ENCODE peak calls at places on chromosome 7, in eight cellular contexts. One of them, this sample, is unnamed.

GRCh38 chr7:55951637-55952351 is at the start of gene MRPS17:
- DNase-seq in psoas muscle: peak; percentile 91
- DNase-seq in right lobe of liver: peak; percentile 95
- DNase-seq in heart left ventricle: peak; percentile 93
- DNase-seq in GM23338: peak; percentile 97
- DNase-seq in MM.1S: peak; percentile 93
- DNase-seq in sigmoid colon: peak; percentile 94
- DNase-seq in kidney: peak; percentile 96
- DNase-seq in this sample: peak; percentile 93

GRCh38 chr7:121330053-121330833 is 1.4 kb downstream of the WNT16 start:
- DNase-seq in psoas muscle: no peak
- DNase-seq in right lobe of liver: no peak
- DNase-seq in heart left ventricle: no peak
- DNase-seq in GM23338: peak; percentile 71
- DNase-seq in MM.1S: no peak
- DNase-seq in sigmoid colon: no peak
- DNase-seq in kidney: no peak
- DNase-seq in this sample: no peak

GRCh38 chr7:81158189-81158588 is 239.3 kb upstream of the SEMA3C start:
- DNase-seq in psoas muscle: no peak
- DNase-seq in right lobe of liver: no peak
- DNase-seq in heart left ventricle: no peak
- DNase-seq in GM23338: no peak
- DNase-seq in MM.1S: no peak
- DNase-seq in sigmoid colon: no peak
- DNase-seq in kidney: no peak
- DNase-seq in this sample: no peak

GRCh38 chr7:27124096-27124978 is 6.2 kb downstream of the HOXA4 start:
- DNase-seq in psoas muscle: peak; percentile 83
- DNase-seq in right lobe of liver: no peak
- DNase-seq in heart left ventricle: no peak
- DNase-seq in GM23338: no peak
- DNase-seq in MM.1S: no peak
- DNase-seq in sigmoid colon: peak; percentile 88
- DNase-seq in kidney: peak; percentile 91
- DNase-seq in this sample: no peak

GRCh38 chr7:29139796-29140195 is 6.5 kb downstream of the CPVL start:
- DNase-seq in psoas muscle: no peak
- DNase-seq in right lobe of liver: no peak
- DNase-seq in heart left ventricle: no peak
- DNase-seq in GM23338: no peak
- DNase-seq in MM.1S: no peak
- DNase-seq in sigmoid colon: no peak
- DNase-seq in kidney: no peak
- DNase-seq in this sample: no peak

GRCh38 chr7:151276651-151277590 is 28.4 kb upstream of the SMARCD3 start:
- DNase-seq in psoas muscle: peak; percentile 63
- DNase-seq in right lobe of liver: no peak
- DNase-seq in heart left ventricle: peak; percentile 67
- DNase-seq in GM23338: peak; percentile 86
- DNase-seq in MM.1S: peak; percentile 50
- DNase-seq in sigmoid colon: peak; percentile 78
- DNase-seq in kidney: peak; percentile 84
- DNase-seq in this sample: no peak

GRCh38 chr7:22671177-22671879 is 55.7 kb upstream of the IL6 start:
- DNase-seq in psoas muscle: no peak
- DNase-seq in right lobe of liver: no peak
- DNase-seq in heart left ventricle: no peak
- DNase-seq in GM23338: no peak
- DNase-seq in MM.1S: no peak
- DNase-seq in sigmoid colon: no peak
- DNase-seq in kidney: no peak
- DNase-seq in this sample: no peak

GRCh38 chr7:42107484-42107883 is 129.5 kb downstream of the GLI3 start:
- DNase-seq in psoas muscle: no peak
- DNase-seq in right lobe of liver: no peak
- DNase-seq in heart left ventricle: no peak
- DNase-seq in GM23338: peak; percentile 89
- DNase-seq in MM.1S: no peak
- DNase-seq in sigmoid colon: no peak
- DNase-seq in kidney: no peak
- DNase-seq in this sample: peak; percentile 36

GRCh38 chr7:21338728-21339164 is 89.1 kb upstream of the SP4 start:
- DNase-seq in psoas muscle: no peak
- DNase-seq in right lobe of liver: no peak
- DNase-seq in heart left ventricle: no peak
- DNase-seq in GM23338: no peak
- DNase-seq in MM.1S: no peak
- DNase-seq in sigmoid colon: no peak
- DNase-seq in kidney: no peak
- DNase-seq in this sample: no peak

GRCh38 chr7:140696024-140696678 is 357 bp upstream of the NDUFB2 start:
- DNase-seq in psoas muscle: peak; percentile 97
- DNase-seq in right lobe of liver: peak; percentile 97
- DNase-seq in heart left ventricle: peak; percentile 97
- DNase-seq in GM23338: peak; percentile 97
- DNase-seq in MM.1S: peak; percentile 96
- DNase-seq in sigmoid colon: peak; percentile 98
- DNase-seq in kidney: peak; percentile 98
- DNase-seq in this sample: peak; percentile 96

GRCh38 chr7:34491899-34492298 is 166.1 kb upstream of the NPSR1 start:
- DNase-seq in psoas muscle: no peak
- DNase-seq in right lobe of liver: no peak
- DNase-seq in heart left ventricle: no peak
- DNase-seq in GM23338: no peak
- DNase-seq in MM.1S: no peak
- DNase-seq in sigmoid colon: no peak
- DNase-seq in kidney: no peak
- DNase-seq in this sample: no peak

GRCh38 chr7:34493752-34494151 is 164.3 kb upstream of the NPSR1 start:
- DNase-seq in psoas muscle: no peak
- DNase-seq in right lobe of liver: no peak
- DNase-seq in heart left ventricle: no peak
- DNase-seq in GM23338: no peak
- DNase-seq in MM.1S: no peak
- DNase-seq in sigmoid colon: no peak
- DNase-seq in kidney: no peak
- DNase-seq in this sample: no peak

GRCh38 chr7:34501161-34501560 is 156.9 kb upstream of the NPSR1 start:
- DNase-seq in psoas muscle: no peak
- DNase-seq in right lobe of liver: no peak
- DNase-seq in heart left ventricle: no peak
- DNase-seq in GM23338: peak; percentile 7
- DNase-seq in MM.1S: no peak
- DNase-seq in sigmoid colon: no peak
- DNase-seq in kidney: no peak
- DNase-seq in this sample: no peak

GRCh38 chr7:34497153-34497777 is 160.8 kb upstream of the NPSR1 start:
- DNase-seq in psoas muscle: no peak
- DNase-seq in right lobe of liver: no peak
- DNase-seq in heart left ventricle: no peak
- DNase-seq in GM23338: peak; percentile 48
- DNase-seq in MM.1S: no peak
- DNase-seq in sigmoid colon: no peak
- DNase-seq in kidney: no peak
- DNase-seq in this sample: no peak
- TF ChIP-seq CTCF in psoas muscle: no peak
- TF ChIP-seq CTCF in right lobe of liver: no peak
- TF ChIP-seq CTCF in heart left ventricle: no peak
- TF ChIP-seq CTCF in GM23338: peak; percentile 74
- TF ChIP-seq CTCF in MM.1S: peak; percentile 17
- TF ChIP-seq CTCF in sigmoid colon: no peak
- TF ChIP-seq CTCF in kidney: no peak
- TF ChIP-seq CTCF in this sample: no peak

DNA sequence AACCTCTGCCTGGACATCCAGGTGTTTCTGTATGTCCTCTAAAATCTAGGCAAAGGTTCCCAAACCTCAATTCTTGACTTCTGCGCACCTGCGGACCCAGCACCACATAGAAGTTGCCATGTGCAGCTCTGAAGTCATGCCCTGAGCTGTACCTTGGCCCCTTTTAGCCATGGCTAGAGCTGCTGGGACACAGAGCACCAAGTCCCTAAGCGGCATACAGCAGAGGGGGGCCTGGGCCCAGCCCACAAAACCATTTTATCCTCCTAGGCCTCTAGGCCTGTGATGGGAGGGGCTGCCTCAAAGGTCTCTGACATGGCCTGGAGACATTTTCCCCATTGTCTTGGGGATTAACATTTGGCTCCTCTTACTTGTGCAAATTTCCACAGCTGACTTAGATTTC is 14.6 kb downstream of the TMEM243 start:
- DNase-seq in psoas muscle: no peak
- DNase-seq in right lobe of liver: no peak
- DNase-seq in heart left ventricle: no peak
- DNase-seq in GM23338: no peak
- DNase-seq in MM.1S: no peak
- DNase-seq in sigmoid colon: no peak
- DNase-seq in kidney: no peak
- DNase-seq in this sample: no peak
- H3K4me3 ChIP-seq in psoas muscle: no peak overlapping the region
- H3K4me3 ChIP-seq in right lobe of liver: no peak overlapping the region
- H3K4me3 ChIP-seq in heart left ventricle: no peak overlapping the region
- H3K4me3 ChIP-seq in GM23338: no peak overlapping the region
- H3K4me3 ChIP-seq in MM.1S: no peak overlapping the region
- H3K4me3 ChIP-seq in sigmoid colon: no peak overlapping the region
- H3K4me3 ChIP-seq in kidney: no peak overlapping the region
- H3K4me3 ChIP-seq in this sample: no peak overlapping the region

DNA sequence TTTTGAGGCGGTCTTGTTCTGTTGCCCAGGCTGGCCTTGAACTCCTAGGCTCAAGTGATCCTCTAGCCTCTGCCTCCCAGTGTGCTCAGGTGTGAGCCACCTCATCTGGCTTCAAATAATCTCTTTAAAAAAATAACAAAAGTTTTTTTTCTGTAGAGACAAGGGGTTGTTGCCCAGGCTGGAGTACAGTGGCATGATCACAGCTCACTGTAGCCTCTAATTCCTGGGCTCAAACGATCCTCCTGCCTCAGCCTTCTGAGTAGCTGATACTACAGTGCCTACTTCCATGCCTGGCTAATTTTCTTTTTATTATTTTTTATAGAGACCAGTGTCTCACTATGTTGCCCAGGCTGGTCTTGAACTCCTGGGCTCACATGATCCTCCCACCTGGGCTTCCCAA is 11.7 kb downstream of the FOXK1 start:
- DNase-seq in psoas muscle: no peak
- DNase-seq in right lobe of liver: no peak
- DNase-seq in heart left ventricle: no peak
- DNase-seq in GM23338: no peak
- DNase-seq in MM.1S: no peak
- DNase-seq in sigmoid colon: no peak
- DNase-seq in kidney: no peak
- DNase-seq in this sample: no peak
- H3K4me1 ChIP-seq in psoas muscle: peaks cover 65% of the 10 kb centered on the region
- H3K4me1 ChIP-seq in right lobe of liver: no peaks in the 10 kb centered on the region
- H3K4me1 ChIP-seq in heart left ventricle: peaks cover 75% of the 10 kb centered on the region
- H3K4me1 ChIP-seq in GM23338: no peaks in the 10 kb centered on the region
- H3K4me1 ChIP-seq in MM.1S: no peaks in the 10 kb centered on the region
- H3K4me1 ChIP-seq in sigmoid colon: peaks cover 82% of the 10 kb centered on the region
- H3K4me1 ChIP-seq in kidney: peaks cover 17% of the 10 kb centered on the region
- H3K4me1 ChIP-seq in this sample: peaks cover 22% of the 10 kb centered on the region

GRCh38 chr7:93574646-93575554 is at the start of gene CALCR:
- DNase-seq in psoas muscle: no peak
- DNase-seq in right lobe of liver: peak; percentile 49
- DNase-seq in heart left ventricle: no peak
- DNase-seq in GM23338: peak; percentile 74
- DNase-seq in MM.1S: no peak
- DNase-seq in sigmoid colon: no peak
- DNase-seq in kidney: peak; percentile 86
- DNase-seq in this sample: no peak

GRCh38 chr7:93578762-93579161 is 4.2 kb upstream of the CALCR start:
- DNase-seq in psoas muscle: no peak
- DNase-seq in right lobe of liver: no peak
- DNase-seq in heart left ventricle: no peak
- DNase-seq in GM23338: no peak
- DNase-seq in MM.1S: no peak
- DNase-seq in sigmoid colon: no peak
- DNase-seq in kidney: no peak
- DNase-seq in this sample: no peak

GRCh38 chr7:93575555-93576397 is 1.3 kb upstream of the CALCR start:
- DNase-seq in psoas muscle: no peak
- DNase-seq in right lobe of liver: no peak
- DNase-seq in heart left ventricle: no peak
- DNase-seq in GM23338: peak; percentile 50
- DNase-seq in MM.1S: no peak
- DNase-seq in sigmoid colon: no peak
- DNase-seq in kidney: peak; percentile 69
- DNase-seq in this sample: peak; percentile 28

GRCh38 chr7:93569189-93569588 is 5.3 kb downstream of the CALCR start:
- DNase-seq in psoas muscle: no peak
- DNase-seq in right lobe of liver: no peak
- DNase-seq in heart left ventricle: no peak
- DNase-seq in GM23338: peak; percentile 14
- DNase-seq in MM.1S: no peak
- DNase-seq in sigmoid colon: no peak
- DNase-seq in kidney: no peak
- DNase-seq in this sample: no peak

DNA sequence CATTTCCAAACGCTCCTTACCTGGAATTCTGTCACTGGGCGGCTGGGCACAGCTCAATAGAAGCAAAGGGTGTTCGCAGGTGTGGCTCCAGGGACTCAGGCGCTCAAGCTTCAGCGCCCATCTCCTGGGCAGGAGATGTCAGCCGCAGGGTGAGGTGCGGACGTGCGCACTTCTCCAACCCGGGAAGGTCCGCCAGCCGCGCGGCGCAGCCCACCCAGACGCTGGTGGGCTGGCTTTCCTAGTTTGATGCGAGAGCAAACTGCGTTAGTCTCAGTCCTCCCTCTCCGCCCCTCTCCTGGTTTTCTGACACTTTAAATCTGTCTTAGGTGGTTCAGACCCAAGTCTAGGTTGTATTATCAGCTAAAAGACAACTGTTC is 267 bp downstream of the CALCR start:
- DNase-seq in psoas muscle: no peak
- DNase-seq in right lobe of liver: no peak
- DNase-seq in heart left ventricle: no peak
- DNase-seq in GM23338: peak; percentile 57
- DNase-seq in MM.1S: no peak
- DNase-seq in sigmoid colon: no peak
- DNase-seq in kidney: peak; percentile 67
- DNase-seq in this sample: no peak
- TF ChIP-seq CTCF in psoas muscle: no peak
- TF ChIP-seq CTCF in right lobe of liver: no peak
- TF ChIP-seq CTCF in heart left ventricle: no peak
- TF ChIP-seq CTCF in GM23338: no peak
- TF ChIP-seq CTCF in MM.1S: no peak
- TF ChIP-seq CTCF in sigmoid colon: no peak
- TF ChIP-seq CTCF in kidney: no peak
- TF ChIP-seq CTCF in this sample: no peak

DNA sequence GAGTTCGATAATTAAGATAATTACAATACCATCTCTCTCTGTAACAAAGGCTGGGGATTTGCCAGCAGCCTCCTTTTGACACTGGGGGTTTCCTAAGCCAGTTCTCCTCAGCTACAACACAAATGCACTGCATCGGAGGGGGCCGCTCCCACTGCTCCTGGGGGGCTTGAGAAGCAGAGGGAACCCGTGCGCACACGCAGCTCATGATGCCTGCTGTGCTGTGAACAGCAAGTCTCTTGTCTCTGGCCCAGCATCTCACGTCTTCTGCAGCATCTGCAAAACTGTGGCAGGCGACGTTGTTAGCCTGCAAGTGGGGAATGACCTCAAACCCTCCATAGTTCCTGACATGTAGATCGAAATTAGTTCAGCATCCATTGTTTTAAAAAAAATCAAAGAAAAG is 5.5 kb downstream of the VIPR2 start:
- DNase-seq in psoas muscle: no peak
- DNase-seq in right lobe of liver: no peak
- DNase-seq in heart left ventricle: no peak
- DNase-seq in GM23338: no peak
- DNase-seq in MM.1S: no peak
- DNase-seq in sigmoid colon: no peak
- DNase-seq in kidney: peak; percentile 33
- DNase-seq in this sample: no peak
- H3K4me3 ChIP-seq in psoas muscle: no peak overlapping the region
- H3K4me3 ChIP-seq in right lobe of liver: no peak overlapping the region
- H3K4me3 ChIP-seq in heart left ventricle: no peak overlapping the region
- H3K4me3 ChIP-seq in GM23338: no peak overlapping the region
- H3K4me3 ChIP-seq in MM.1S: no peak overlapping the region
- H3K4me3 ChIP-seq in sigmoid colon: no peak overlapping the region
- H3K4me3 ChIP-seq in kidney: no peak overlapping the region
- H3K4me3 ChIP-seq in this sample: no peak overlapping the region